ENCODE peak calls at places on chromosomes 6 and 20, in seven cellular contexts. O is islet precursor cell, H is mucosa of descending colon, K is Calu3, L is WERI-Rb-1, J is frontal cortex, S is posterior cingulate gyrus. T is an unnamed sample.

GRCh38 chr20:20712004-20712473 is 405 bp downstream of the RALGAPA2 start:
- DNase-seq in H (no peak), O (no peak), K (no peak), J (no peak), S (peak), L (peak), T (no peak)

GRCh38 chr20:47540443-47541354 is 39.0 kb downstream of the NCOA3 start:
- DNase-seq in O (no peak), L (no peak), S (no peak), H (no peak), J (peak), K (peak), T (no peak)

GRCh38 chr20:49290608-49291191 is 12.8 kb upstream of the ZNFX1 start:
- DNase-seq in L (no peak), H (no peak), S (no peak), O (no peak), K (no peak), J (no peak), T (no peak)

GRCh38 chr6:29021434-29021833 is 16.3 kb upstream of the ZNF311 start:
- DNase-seq in H (no peak), L (no peak), J (no peak), S (no peak), K (no peak), O (no peak), T (no peak)

GRCh38 chr6:40947876-40948514 is 91.0 kb downstream of the UNC5CL start:
- DNase-seq in J (no peak), S (no peak), L (no peak), O (no peak), K (no peak), H (no peak), T (no peak)

GRCh38 chr6:55281215-55281614 is 46.1 kb upstream of the GFRAL start:
- DNase-seq in J (no peak), O (no peak), K (no peak), H (peak), S (no peak), L (no peak), T (no peak)

GRCh38 chr6:44297063-44298038 is 15.8 kb downstream of the AARS2 start:
- DNase-seq in L (peak), K (peak), J (peak), S (peak), H (peak), O (no peak), T (peak)

GRCh38 chr20:10634190-10634589 is 39.6 kb downstream of the JAG1 start:
- DNase-seq in K (no peak), O (no peak), J (no peak), L (no peak), H (no peak), S (no peak), T (no peak)

GRCh38 chr6:140174509-140174908 is 800.1 kb upstream of the CITED2 start:
- DNase-seq in O (peak), J (no peak), K (peak), L (no peak), S (no peak), H (no peak), T (no peak)

GRCh38 chr6:11727995-11728961 is 50.3 kb downstream of the ADTRP start:
- DNase-seq in K (no peak), S (no peak), H (no peak), L (peak), J (no peak), O (no peak), T (no peak)

GRCh38 chr20:45779011-45779915 is 12.4 kb downstream of the WFDC3 start:
- DNase-seq in L (no peak), H (peak), K (peak), O (peak), S (peak), J (peak), T (peak)

GRCh38 chr6:141421378-141421777 is 711.3 kb upstream of the GJE1 start:
- DNase-seq in L (no peak), O (peak), J (no peak), H (no peak), K (peak), S (no peak), T (no peak)

GRCh38 chr6:56766806-56767178 is 124.1 kb upstream of the DST start:
- DNase-seq in H (no peak), S (no peak), J (no peak), L (no peak), K (no peak), O (no peak), T (no peak)